ENCODE peak calls at places on chromosomes 4 and X, in ten cellular contexts. G is fibroblast of lung, Z is left ventricle myocardium inferior, W is IMR-90, K is astrocyte of the spinal cord, I is astrocyte, S is fibroblast of mammary gland, M is endodermal cell, L is colonic mucosa, C is body of pancreas. E is an unnamed sample.
A peak's percentile ranks its signal among the peaks of the same experiment; 100 is the strongest.

GRCh38 chrX:15418707-15419181 is 34.5 kb upstream of the VEGFD start:
- DNase-seq in G (peak; percentile 4), Z (no peak), W (no peak), K (no peak), I (no peak), S (no peak), M (no peak), L (no peak), C (no peak), E (no peak)

GRCh38 chr4:145937021-145937861 is 1.4 kb downstream of the ZNF827 start:
- DNase-seq in G (peak; percentile 68), Z (peak; percentile 67), W (peak; percentile 57), K (peak; percentile 76), I (peak; percentile 49), S (peak; percentile 58), M (peak; percentile 86), L (peak; percentile 79), C (peak; percentile 61), E (peak; percentile 55)

GRCh38 chr4:184396001-184396400 is 78.3 kb downstream of the IRF2 start:
- DNase-seq in G (no peak), Z (no peak), W (no peak), K (peak; percentile 40), I (no peak), S (no peak), M (no peak), L (no peak), C (no peak), E (no peak)

GRCh38 chr4:36979494-36979893 is 265.0 kb upstream of the NWD2 start:
- DNase-seq in G (no peak), Z (no peak), W (no peak), K (no peak), I (no peak), S (no peak), M (no peak), L (peak; percentile 88), C (no peak), E (no peak)

GRCh38 chrX:74349387-74349786 is 45.4 kb downstream of the ZCCHC13 start:
- DNase-seq in G (peak; percentile 88), Z (no peak), W (peak; percentile 82), K (peak; percentile 77), I (peak; percentile 85), S (peak; percentile 76), M (no peak), L (no peak), C (no peak), E (peak; percentile 76)

GRCh38 chrX:23901065-23901464 is 6.7 kb downstream of the APOO start:
- DNase-seq in G (peak; percentile 87), Z (no peak), W (peak; percentile 84), K (peak; percentile 69), I (peak; percentile 84), S (peak; percentile 83), M (no peak), L (no peak), C (peak; percentile 22), E (peak; percentile 55)

GRCh38 chr4:106338671-106339070 is 22.3 kb downstream of the AIMP1 start:
- DNase-seq in G (no peak), Z (no peak), W (no peak), K (no peak), I (no peak), S (no peak), M (no peak), L (no peak), C (no peak), E (no peak)

GRCh38 chr4:53532521-53532920 is 58.8 kb downstream of the LNX1 start:
- DNase-seq in G (peak; percentile 81), Z (no peak), W (peak; percentile 53), K (peak; percentile 37), I (peak; percentile 78), S (no peak), M (no peak), L (no peak), C (no peak), E (peak; percentile 39)

GRCh38 chr4:7733801-7734650 is 205.6 kb downstream of the AFAP1 start:
- DNase-seq in G (no peak), Z (peak; percentile 11), W (no peak), K (no peak), I (no peak), S (no peak), M (no peak), L (no peak), C (no peak), E (no peak)

GRCh38 chr4:135515295-135515694 is 1313.7 kb upstream of the PABPC4L start:
- DNase-seq in G (peak; percentile 44), Z (no peak), W (no peak), K (peak; percentile 66), I (peak; percentile 39), S (no peak), M (no peak), L (no peak), C (no peak), E (no peak)

GRCh38 chrX:34382416-34382815 is 250.3 kb upstream of the FAM47A start:
- DNase-seq in G (peak; percentile 24), Z (no peak), W (no peak), K (peak; percentile 69), I (peak; percentile 12), S (peak; percentile 78), M (no peak), L (no peak), C (no peak), E (peak; percentile 79)

GRCh38 chrX:97131886-97132285 is 248.2 kb downstream of the RPA4 start:
- DNase-seq in G (no peak), Z (no peak), W (no peak), K (no peak), I (no peak), S (no peak), M (no peak), L (no peak), C (no peak), E (no peak)

GRCh38 chr4:81304871-81305270 is 89.8 kb upstream of the PRKG2 start:
- DNase-seq in G (no peak), Z (no peak), W (peak; percentile 46), K (no peak), I (no peak), S (no peak), M (no peak), L (no peak), C (no peak), E (no peak)

DNA sequence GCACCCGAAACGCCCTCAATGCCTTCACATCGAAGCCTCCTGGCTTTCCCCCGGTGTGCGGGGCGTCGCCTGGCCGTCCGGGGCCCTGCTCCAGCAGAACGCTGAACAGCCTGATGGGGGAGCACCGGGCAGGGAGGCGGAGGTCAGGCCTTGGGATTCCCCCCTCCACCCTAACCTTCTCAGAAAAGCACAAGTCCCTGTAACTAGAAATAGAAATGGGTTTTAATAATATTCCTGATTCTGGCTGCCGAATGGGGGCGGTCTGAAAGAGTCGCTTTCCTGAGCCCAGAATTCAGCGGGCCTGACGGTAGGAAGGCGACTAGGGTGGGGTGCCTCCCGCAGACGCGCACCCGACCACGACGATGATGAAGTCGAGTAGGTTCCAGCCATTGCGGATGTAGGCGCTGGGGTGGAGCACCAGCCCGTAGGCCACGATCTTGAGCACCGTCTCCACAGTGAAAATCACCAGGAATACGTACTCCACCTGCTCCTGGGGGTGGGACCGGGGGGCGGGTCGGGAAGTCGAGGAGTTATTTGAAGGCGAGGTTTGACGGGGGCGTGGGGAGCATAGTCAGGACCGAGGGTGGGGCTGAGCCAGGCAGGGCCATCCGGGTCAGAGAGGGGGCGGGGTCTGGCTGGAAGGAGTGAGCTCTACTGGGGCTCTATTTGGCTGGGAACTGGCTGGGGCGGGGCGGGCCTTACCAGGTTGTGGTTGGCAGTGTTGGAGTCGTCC is 2.5 kb downstream of the CACNA1F start:
- DNase-seq in G (no peak), Z (peak; percentile 64), W (no peak), K (no peak), I (no peak), S (peak; percentile 4), M (peak; percentile 91), L (peak; percentile 88), C (peak; percentile 73), E (no peak)
- H3K4me3 ChIP-seq in G (no peak overlapping the region), Z (peak overlapping the region; percentile 57), W (no peak overlapping the region), K (peak overlapping the region; percentile 3), I (no peak overlapping the region), S (peak overlapping the region; percentile 10), M (peak overlapping the region; percentile 73), L (peak overlapping the region; percentile 25), C (no peak overlapping the region), E (no peak overlapping the region)

DNA sequence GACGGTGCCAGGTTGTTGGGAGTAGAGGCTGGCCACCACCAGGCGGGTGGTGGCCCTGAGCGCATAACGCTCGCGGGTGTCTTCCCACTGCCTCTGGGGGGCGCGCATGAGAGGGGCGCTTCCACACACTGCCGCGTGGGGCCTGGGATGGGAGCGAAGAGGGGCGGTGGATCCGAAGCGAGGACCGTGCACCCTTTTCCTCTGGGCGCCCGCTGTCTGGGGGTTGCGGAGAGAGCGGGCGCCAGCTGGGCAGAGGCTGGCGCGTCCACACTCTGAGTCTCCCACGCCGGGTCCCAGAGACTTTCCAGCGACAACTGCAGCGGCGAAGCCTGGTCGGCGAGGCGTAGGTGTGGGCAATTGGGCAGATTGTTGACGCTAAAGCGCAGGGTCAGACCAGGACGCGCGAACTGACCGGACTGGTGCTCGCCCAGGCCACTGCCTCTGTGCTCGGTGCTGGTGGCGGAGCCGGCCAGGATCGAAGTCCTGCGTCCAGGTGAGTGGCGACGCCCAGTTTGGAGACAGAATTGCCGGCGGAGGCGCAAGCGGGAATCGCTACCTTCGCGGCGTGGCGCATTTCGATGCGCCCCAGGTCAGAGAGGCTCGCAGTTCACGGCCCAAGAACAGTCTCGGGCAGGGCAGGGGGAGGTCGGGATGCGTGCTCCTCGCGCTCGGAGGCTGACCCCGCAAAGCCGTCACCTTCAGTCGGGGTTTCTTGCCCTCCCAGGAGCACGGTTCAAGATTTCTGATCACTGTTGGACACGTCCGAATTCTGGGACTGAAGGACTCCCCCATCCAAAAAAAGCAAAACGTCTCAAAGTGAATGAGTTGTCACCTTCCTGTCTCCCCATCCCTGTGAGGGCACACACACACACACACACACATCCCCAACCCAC is 2.6 kb upstream of the HMX1 start:
- DNase-seq in G (no peak), Z (no peak), W (no peak), K (no peak), I (no peak), S (no peak), M (peak; percentile 63), L (no peak), C (no peak), E (no peak)
- TF ChIP-seq CTCF in G (no peak), Z (no peak), W (no peak), K (no peak), I (no peak), S (no peak), M (peak; percentile 44), L (no peak), C (no peak), E (no peak)

DNA sequence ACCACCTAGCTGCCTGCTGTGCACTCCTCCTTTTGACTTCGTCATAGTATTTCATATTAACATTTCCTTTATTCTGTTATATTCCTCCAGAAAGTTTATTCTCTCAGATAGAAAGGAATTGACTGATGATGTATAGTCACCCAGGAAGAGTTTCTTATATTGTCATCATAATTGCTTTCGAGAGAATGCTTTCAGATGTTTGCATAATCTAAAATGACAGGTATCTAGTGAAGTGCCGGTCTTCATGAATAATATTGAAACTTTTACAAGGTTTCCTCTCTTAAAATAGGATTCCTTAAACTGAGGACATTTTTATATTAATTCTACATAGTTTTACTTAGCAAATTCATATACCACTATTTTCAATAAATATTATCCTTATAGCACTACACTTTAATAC is 10.1 kb downstream of the SEC24D start:
- DNase-seq in G (no peak), Z (no peak), W (no peak), K (no peak), I (no peak), S (no peak), M (no peak), L (no peak), C (no peak), E (no peak)
- H3K4me3 ChIP-seq in G (no peak overlapping the region), Z (no peak overlapping the region), W (no peak overlapping the region), K (no peak overlapping the region), I (no peak overlapping the region), S (no peak overlapping the region), M (no peak overlapping the region), L (no peak overlapping the region), C (no peak overlapping the region), E (no peak overlapping the region)

GRCh38 chrX:101025126-101025525 is 26.8 kb downstream of the TRMT2B start:
- DNase-seq in G (peak; percentile 6), Z (no peak), W (peak; percentile 58), K (no peak), I (no peak), S (peak; percentile 2), M (no peak), L (no peak), C (no peak), E (peak; percentile 8)
- TF ChIP-seq CTCF in G (no peak), Z (no peak), W (no peak), K (no peak), I (no peak), S (no peak), M (no peak), L (no peak), C (no peak), E (no peak)

E was measured in fibroblast of the aortic adventitia.